ENCODE peak calls at places on chromosomes 12 and 14, in five cellular contexts. U is heart left ventricle, L is upper lobe of right lung, D is mucosa of descending colon, F is psoas muscle. T is an unnamed sample.

GRCh38 chr12:12822886-12823285 is 9.7 kb downstream of the DDX47 start:
- DNase-seq in U (no peak), L (no peak), D (no peak), F (no peak), T (no peak)

GRCh38 chr12:53967451-53968059 is 5.4 kb upstream of the HOXC11 start:
- DNase-seq in U (no peak), L (no peak), D (no peak), F (peak), T (peak)

GRCh38 chr12:110758922-110759321 is 16.2 kb upstream of the PPP1CC start:
- DNase-seq in U (peak), L (no peak), D (no peak), F (no peak), T (no peak)

GRCh38 chr12:9961901-9962300 is 9.3 kb upstream of the CLEC12A start:
- DNase-seq in U (no peak), L (no peak), D (no peak), F (no peak), T (no peak)

GRCh38 chr12:125187780-125188741 is 122.8 kb downstream of the AACS start:
- DNase-seq in U (no peak), L (no peak), D (no peak), F (no peak), T (no peak)

GRCh38 chr14:90368946-90369721 is 27.7 kb upstream of the CALM1 start:
- DNase-seq in U (no peak), L (no peak), D (no peak), F (no peak), T (no peak)

GRCh38 chr12:116929885-116930284 is 19.1 kb downstream of the FBXW8 start:
- DNase-seq in U (no peak), L (no peak), D (no peak), F (no peak), T (no peak)

GRCh38 chr14:23428686-23429495 is 6.6 kb downstream of the MYH7 start:
- DNase-seq in U (no peak), L (peak), D (no peak), F (no peak), T (no peak)

GRCh38 chr12:67541625-67541991 is 106.9 kb upstream of the DYRK2 start:
- DNase-seq in U (no peak), L (no peak), D (no peak), F (no peak), T (no peak)

GRCh38 chr14:43647302-43647701 is 859.8 kb downstream of the FSCB start:
- DNase-seq in U (no peak), L (no peak), D (no peak), F (no peak), T (no peak)

GRCh38 chr12:101055940-101056339 is 154.1 kb downstream of the SLC5A8 start:
- DNase-seq in U (no peak), L (no peak), D (no peak), F (no peak), T (no peak)

GRCh38 chr14:36580856-36581831 is 1.3 kb downstream of the NKX2-8 start:
- DNase-seq in U (peak), L (peak), D (no peak), F (no peak), T (peak)

GRCh38 chr12:81819991-81820633 is 61.0 kb upstream of the PPFIA2 start:
- DNase-seq in U (no peak), L (no peak), D (no peak), F (no peak), T (no peak)

GRCh38 chr12:63319386-63319785 is 168.4 kb upstream of the AVPR1A start:
- DNase-seq in U (no peak), L (no peak), D (no peak), F (no peak), T (no peak)

GRCh38 chr12:94873368-94874085 is 130.0 kb downstream of the NDUFA12 start:
- DNase-seq in U (no peak), L (peak), D (no peak), F (peak), T (peak)

GRCh38 chr14:94923771-94924170 is 153.9 kb upstream of the GSC start:
- DNase-seq in U (no peak), L (no peak), D (no peak), F (no peak), T (no peak)

GRCh38 chr12:92696240-92696639 is 6.5 kb upstream of the PLEKHG7 start:
- DNase-seq in U (no peak), L (no peak), D (no peak), F (peak), T (no peak)

GRCh38 chr12:10363922-10364838 is 25.7 kb downstream of the KLRK1 start:
- DNase-seq in U (peak), L (no peak), D (peak), F (peak), T (peak)

GRCh38 chr12:44372259-44372658 is 503.9 kb downstream of the NELL2 start:
- DNase-seq in U (no peak), L (no peak), D (no peak), F (no peak), T (no peak)

GRCh38 chr14:54675236-54676125 is 108.6 kb downstream of the SAMD4A start:
- DNase-seq in U (no peak), L (no peak), D (no peak), F (no peak), T (no peak)

GRCh38 chr12:102343361-102344121 is 136.8 kb downstream of the IGF1 start:
- DNase-seq in U (no peak), L (no peak), D (no peak), F (no peak), T (no peak)

GRCh38 chr14:73059326-73059725 is 992 bp downstream of the RBM25 start:
- DNase-seq in U (no peak), L (no peak), D (no peak), F (no peak), T (no peak)

GRCh38 chr12:109496306-109496705 is 18.9 kb downstream of the UBE3B start:
- DNase-seq in U (no peak), L (no peak), D (no peak), F (no peak), T (no peak)

GRCh38 chr12:2462087-2462486 is 332.7 kb upstream of the FKBP4 start:
- DNase-seq in U (no peak), L (no peak), D (no peak), F (no peak), T (no peak)

GRCh38 chr12:50986961-50987737 is 34.8 kb downstream of the HIGD1C start:
- DNase-seq in U (no peak), L (no peak), D (no peak), F (no peak), T (no peak)

GRCh38 chr14:104556256-104557021 is 23.1 kb upstream of the C14orf180 start:
- DNase-seq in U (peak), L (peak), D (peak), F (no peak), T (peak)

GRCh38 chr12:45415393-45415817 is 199.5 kb downstream of the ANO6 start:
- DNase-seq in U (no peak), L (no peak), D (no peak), F (peak), T (no peak)

GRCh38 chr14:65180725-65181025 is 78.4 kb upstream of the MAX start:
- DNase-seq in U (no peak), L (no peak), D (no peak), F (no peak), T (no peak)

GRCh38 chr12:114447274-114447716 is 41.4 kb upstream of the TBX5 start:
- DNase-seq in U (no peak), L (no peak), D (no peak), F (no peak), T (no peak)

GRCh38 chr12:68665016-68665569 is 21.7 kb upstream of the NUP107 start:
- DNase-seq in U (no peak), L (no peak), D (no peak), F (no peak), T (no peak)
- TF ChIP-seq CTCF in U (peak), L (no peak), D (no peak), F (peak), T (peak)

GRCh38 chr12:6612247-6612646 is 5.1 kb upstream of the CHD4 start:
- DNase-seq in U (no peak), L (no peak), D (no peak), F (no peak), T (no peak)
- H3K4me3 ChIP-seq in U (no peak), L (no peak), D (no peak), F (no peak), T (no peak)

DNA sequence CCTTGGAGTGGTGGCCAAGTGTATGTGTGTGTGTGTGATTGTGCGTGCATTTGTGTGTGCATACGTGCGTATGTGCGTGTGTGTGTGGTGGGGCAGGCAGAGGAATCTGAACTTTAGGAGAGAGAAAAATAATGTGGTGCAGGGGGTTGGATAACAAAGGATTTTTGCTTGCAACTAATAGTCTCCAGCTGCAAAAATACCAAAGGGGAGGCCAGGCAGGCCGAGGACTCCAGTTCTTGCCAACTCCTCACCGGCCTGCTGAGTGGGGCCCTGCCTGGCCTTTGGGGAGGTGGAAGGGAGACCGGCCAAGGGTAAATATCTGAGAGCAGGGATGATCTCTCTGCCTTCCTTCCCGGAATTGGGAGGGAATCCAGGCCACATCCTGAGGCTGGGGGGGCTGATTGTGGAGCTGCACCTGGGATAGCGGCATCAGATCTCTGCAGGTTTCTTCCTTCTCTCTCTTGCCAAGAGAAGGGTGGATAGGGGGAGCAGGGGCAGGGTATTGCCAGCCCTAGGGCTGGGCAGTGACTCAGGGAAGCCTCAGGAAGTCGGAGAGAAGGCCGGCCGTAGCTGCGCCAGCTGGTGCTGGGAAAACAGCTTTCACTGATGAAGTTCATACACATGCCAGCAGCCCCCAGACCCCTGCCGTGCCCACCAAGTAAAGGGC is 4.5 kb upstream of the LRP1-AS start:
- DNase-seq in U (no peak), L (no peak), D (no peak), F (peak), T (no peak)
- TF ChIP-seq CTCF in U (no peak), L (no peak), D (no peak), F (no peak), T (no peak)

DNA sequence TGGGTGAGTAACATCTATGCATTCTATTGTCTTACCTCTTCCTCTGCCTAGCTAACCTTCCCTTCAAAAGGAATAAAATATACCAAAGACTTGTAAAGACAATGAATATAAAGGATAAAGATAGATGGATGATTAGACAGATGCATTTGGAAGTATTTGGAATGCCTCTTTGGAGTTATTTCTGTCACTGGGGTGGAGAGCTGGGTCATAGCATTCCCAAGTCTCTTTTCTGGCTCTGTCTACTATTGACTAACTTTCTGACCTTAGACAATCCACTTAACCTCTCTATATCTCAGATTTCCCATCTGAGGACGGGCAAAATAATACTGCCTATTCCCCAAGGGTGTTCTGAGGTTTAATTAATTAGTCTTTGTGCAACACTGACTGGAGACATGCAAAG is 517.4 kb downstream of the DIO2 start:
- DNase-seq in U (no peak), L (no peak), D (no peak), F (no peak), T (no peak)
- H3K4me3 ChIP-seq in U (no peak), L (no peak), D (no peak), F (no peak), T (no peak)

GRCh38 chr12:77682488-77682887 is 148.2 kb upstream of the NAV3 start:
- DNase-seq in U (no peak), L (no peak), D (no peak), F (no peak), T (no peak)
- TF ChIP-seq CTCF in U (no peak), L (no peak), D (no peak), F (no peak), T (no peak)

DNA sequence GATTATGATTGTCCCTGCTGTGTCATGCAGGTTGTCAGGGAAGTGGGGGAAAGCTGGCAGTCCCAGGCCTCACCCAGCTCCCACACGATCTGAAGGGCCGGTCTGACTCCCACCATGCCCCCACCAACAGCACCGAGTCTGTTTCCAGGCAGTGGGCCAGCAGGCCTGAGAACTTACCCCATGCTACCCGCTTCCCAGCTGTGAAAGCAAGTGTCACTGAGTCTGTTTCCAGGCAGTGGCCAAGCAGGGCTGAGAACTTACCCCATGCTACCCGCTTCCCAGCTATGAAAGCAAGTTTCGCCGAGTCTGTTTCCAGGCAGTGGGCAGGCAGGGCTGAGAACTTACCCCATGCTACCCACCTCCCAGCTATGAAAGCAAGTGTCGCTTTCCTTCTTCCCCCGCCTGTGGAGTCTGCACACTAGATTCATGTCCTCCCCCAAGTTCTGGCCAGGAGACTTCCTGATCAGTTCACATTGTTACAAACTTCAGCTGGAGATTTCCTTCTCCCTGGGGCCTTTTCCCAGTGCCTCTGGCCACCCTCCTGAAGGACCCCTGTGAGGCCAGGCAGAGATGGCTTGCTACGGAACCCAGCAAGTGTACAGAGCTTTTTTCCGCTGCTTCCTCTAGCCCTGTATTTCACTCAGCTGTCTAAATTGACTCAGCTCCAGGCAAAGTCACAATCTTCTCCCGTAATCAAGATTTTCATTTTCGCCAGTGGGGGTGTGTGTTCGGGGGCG is 435.3 kb downstream of the TMTC2 start:
- DNase-seq in U (no peak), L (no peak), D (no peak), F (no peak), T (no peak)
- H3K4me3 ChIP-seq in U (no peak), L (no peak), D (no peak), F (no peak), T (no peak)

GRCh38 chr14:24679248-24680085 is 45.5 kb upstream of the GZMB start:
- DNase-seq in U (no peak), L (no peak), D (no peak), F (no peak), T (no peak)
- TF ChIP-seq CTCF in U (no peak), L (peak), D (no peak), F (no peak), T (no peak)

GRCh38 chr14:92716131-92716530 is 32.3 kb downstream of the LGMN start:
- DNase-seq in U (no peak), L (no peak), D (no peak), F (no peak), T (no peak)
- H3K4me3 ChIP-seq in U (no peak), L (no peak), D (no peak), F (no peak), T (no peak)

DNA sequence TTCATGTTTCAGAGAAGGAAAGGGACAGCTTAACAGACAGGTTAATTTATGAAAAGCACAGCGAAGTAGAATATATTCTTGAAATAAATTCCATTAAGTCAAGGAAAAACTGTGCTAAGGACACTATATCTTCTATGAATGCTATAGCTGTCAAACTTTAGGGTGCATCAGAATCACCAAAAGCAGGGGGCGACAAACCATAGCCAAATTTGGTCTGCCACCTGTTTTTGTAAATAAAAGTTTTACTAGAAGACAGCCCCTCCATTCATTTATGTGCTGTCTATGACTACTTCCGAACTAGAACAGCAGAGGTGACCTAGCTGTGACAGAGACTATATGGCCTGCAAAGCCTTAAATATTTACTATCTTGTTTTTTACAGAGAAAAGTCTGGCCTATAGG is 25.9 kb downstream of the PPP4R3A start:
- DNase-seq in U (no peak), L (no peak), D (no peak), F (no peak), T (no peak)
- TF ChIP-seq CTCF in U (no peak), L (no peak), D (no peak), F (no peak), T (no peak)